ENCODE peak calls at places on chromosomes 3 and 15, in five cellular contexts. Z, W, S, F and E are unnamed samples.

GRCh38 chr3:171419457-171419856 is 40.7 kb downstream of the TNIK start:
- DNase-seq in F (no peak), Z (no peak), S (no peak), W (no peak), E (no peak)

GRCh38 chr3:78258798-78259197 is 1218.9 kb downstream of the ROBO2 start:
- DNase-seq in S (no peak), Z (no peak), W (no peak), F (no peak), E (no peak)

GRCh38 chr3:196288141-196288460 is 575 bp upstream of the PCYT1A start:
- DNase-seq in S (no peak), F (no peak), W (no peak), Z (no peak), E (no peak)

GRCh38 chr3:132843851-132844565 is 121.8 kb upstream of the NPHP3 start:
- DNase-seq in W (peak), S (no peak), Z (no peak), F (no peak), E (no peak)

GRCh38 chr15:49876401-49877038 is 242.5 kb downstream of the ATP8B4 start:
- DNase-seq in S (no peak), W (peak), F (no peak), Z (no peak), E (no peak)

GRCh38 chr15:77542491-77543001 is 90.2 kb downstream of the LINGO1 start:
- DNase-seq in W (no peak), Z (no peak), S (no peak), F (no peak), E (no peak)

GRCh38 chr3:46187876-46188275 is 20.2 kb downstream of the CCR1 start:
- DNase-seq in S (peak), Z (no peak), F (no peak), W (no peak), E (peak)

GRCh38 chr3:57446318-57446841 is 97.8 kb downstream of the DNAH12 start:
- DNase-seq in W (no peak), Z (no peak), F (no peak), S (no peak), E (no peak)

GRCh38 chr15:39687965-39688364 is 94.7 kb downstream of the FSIP1 start:
- DNase-seq in W (no peak), Z (no peak), S (no peak), F (no peak), E (no peak)

GRCh38 chr3:65650247-65650646 is 388.5 kb downstream of the MAGI1 start:
- DNase-seq in S (no peak), W (no peak), F (no peak), Z (no peak), E (no peak)

GRCh38 chr3:140736863-140737460 is 59.1 kb downstream of the TRIM42 start:
- DNase-seq in F (no peak), S (no peak), Z (peak), W (peak), E (no peak)

GRCh38 chr15:26971303-26972018 is 480 bp downstream of the GABRG3 start:
- DNase-seq in S (no peak), W (no peak), Z (no peak), F (no peak), E (no peak)

GRCh38 chr3:176693416-176693815 is 503.9 kb downstream of the TBL1XR1 start:
- DNase-seq in S (no peak), W (no peak), F (no peak), Z (no peak), E (no peak)

GRCh38 chr15:100124936-100125626 is 216.7 kb downstream of the ADAMTS17 start:
- DNase-seq in F (no peak), W (no peak), Z (no peak), S (no peak), E (no peak)

GRCh38 chr15:52295421-52295991 is at the start of gene MYO5C:
- DNase-seq in Z (peak), S (peak), F (no peak), W (peak), E (no peak)

GRCh38 chr3:190260301-190260700 is 61.9 kb downstream of the CLDN1 start:
- DNase-seq in W (no peak), S (no peak), F (no peak), Z (no peak), E (no peak)

GRCh38 chr3:171915275-171915674 is 72.1 kb downstream of the TMEM212 start:
- DNase-seq in Z (no peak), F (no peak), S (no peak), W (no peak), E (no peak)

GRCh38 chr3:86989611-86990010 is 1.3 kb downstream of the VGLL3 start:
- DNase-seq in F (no peak), W (no peak), Z (no peak), S (no peak), E (no peak)

GRCh38 chr3:187587012-187587544 is 83.1 kb downstream of the SST start:
- DNase-seq in F (no peak), S (no peak), W (no peak), Z (no peak), E (no peak)

GRCh38 chr15:73937313-73937695 is 11.0 kb downstream of the LOXL1 start:
- DNase-seq in F (no peak), W (no peak), S (no peak), Z (no peak), E (no peak)

GRCh38 chr3:172749201-172749965 is 1.1 kb upstream of the ECT2 start:
- DNase-seq in F (no peak), Z (peak), S (no peak), W (no peak), E (no peak)

GRCh38 chr15:57015360-57015759 is 96.9 kb downstream of the TCF12 start:
- DNase-seq in Z (no peak), W (no peak), F (no peak), S (no peak), E (no peak)

GRCh38 chr15:88663216-88663615 is 24.4 kb downstream of the ISG20 start:
- DNase-seq in S (no peak), F (no peak), W (no peak), Z (no peak), E (no peak)

GRCh38 chr15:42090375-42090774 is 4.0 kb downstream of the PLA2G4D start:
- DNase-seq in Z (no peak), S (no peak), W (no peak), F (no peak), E (no peak)

GRCh38 chr3:192684151-192684550 is 43.2 kb downstream of the FGF12 start:
- DNase-seq in W (no peak), F (no peak), S (no peak), Z (no peak), E (no peak)

GRCh38 chr15:85582719-85583089 is 202.3 kb downstream of the AKAP13 start:
- DNase-seq in S (no peak), W (no peak), Z (no peak), F (peak), E (no peak)

GRCh38 chr3:71495708-71496472 is 87.6 kb downstream of the FOXP1 start:
- DNase-seq in S (no peak), Z (peak), W (no peak), F (no peak), E (no peak)

GRCh38 chr15:29424118-29424517 is 154.5 kb upstream of the NSMCE3 start:
- DNase-seq in S (no peak), F (no peak), Z (no peak), W (no peak), E (no peak)

GRCh38 chr3:98536456-98537017 is 4.8 kb downstream of the GPR15 start:
- DNase-seq in S (no peak), F (peak), Z (no peak), W (no peak), E (no peak)

GRCh38 chr3:194494951-194495374 is 8.2 kb upstream of the ATP13A3 start:
- DNase-seq in F (no peak), S (no peak), W (no peak), Z (peak), E (no peak)

GRCh38 chr3:65284971-65285370 is 597.2 kb upstream of the ADAMTS9 start:
- DNase-seq in Z (no peak), F (no peak), W (no peak), S (no peak), E (no peak)

GRCh38 chr15:72118400-72118978 is at the start of gene SENP8:
- DNase-seq in Z (no peak), S (peak), F (no peak), W (no peak), E (peak)

GRCh38 chr3:172094621-172095557 is 55.5 kb downstream of the FNDC3B start:
- DNase-seq in W (no peak), F (peak), S (no peak), Z (no peak), E (no peak)

GRCh38 chr15:35686347-35686746 is 140.4 kb upstream of the DPH6 start:
- DNase-seq in Z (no peak), W (no peak), S (no peak), F (no peak), E (no peak)

GRCh38 chr15:77599899-77600298 is 32.8 kb downstream of the LINGO1 start:
- DNase-seq in Z (peak), S (no peak), W (no peak), F (no peak), E (no peak)

GRCh38 chr15:77702211-77702957 is 69.7 kb upstream of the LINGO1 start:
- DNase-seq in W (peak), S (peak), F (no peak), Z (no peak), E (peak)

DNA sequence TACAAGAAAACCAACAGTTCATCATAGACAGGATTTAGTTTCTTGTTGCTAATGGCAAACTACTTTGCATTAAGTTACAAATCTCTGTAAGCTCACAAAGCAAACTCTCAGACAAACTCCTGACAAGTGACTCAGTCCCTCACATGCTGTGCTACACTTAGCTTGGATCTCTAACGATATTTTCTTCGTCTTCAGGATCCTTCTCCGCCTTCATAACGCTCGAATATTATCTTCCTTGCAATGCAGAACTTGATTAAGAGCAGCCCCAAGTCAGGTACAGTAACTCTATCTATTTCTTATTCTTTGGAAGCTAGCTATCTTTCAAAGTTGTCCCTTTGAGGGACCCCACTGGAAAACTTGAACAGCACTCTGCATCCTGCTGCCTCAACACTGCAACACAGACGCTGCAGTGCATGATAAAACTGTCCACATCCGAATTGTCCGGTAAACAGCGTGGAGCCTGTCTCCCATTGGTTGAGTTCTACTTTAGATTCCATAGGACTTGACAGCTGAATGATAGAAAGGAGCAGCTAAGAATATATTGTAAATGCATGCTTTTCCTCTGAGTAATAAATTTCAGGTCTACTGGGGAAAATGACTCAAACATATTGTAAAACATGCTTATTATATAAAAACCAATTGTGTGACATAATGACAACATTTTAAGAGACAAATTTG is 61.3 kb downstream of the UACA start:
- DNase-seq in W (no peak), F (no peak), S (no peak), Z (no peak), E (no peak)
- TF ChIP-seq POLR2A in W (no peak), F (no peak), S (no peak), Z (no peak), E (no peak)

GRCh38 chr3:177693596-177693995 is 496.3 kb upstream of the TBL1XR1 start:
- DNase-seq in Z (no peak), F (no peak), W (no peak), S (no peak), E (no peak)

GRCh38 chr3:177689077-177689476 is 491.8 kb upstream of the TBL1XR1 start:
- DNase-seq in Z (no peak), W (no peak), S (no peak), F (no peak), E (no peak)

GRCh38 chr3:177694951-177695350 is 497.7 kb upstream of the TBL1XR1 start:
- DNase-seq in F (no peak), W (no peak), S (no peak), Z (no peak), E (no peak)

GRCh38 chr3:177692304-177692703 is 495.0 kb upstream of the TBL1XR1 start:
- DNase-seq in Z (no peak), F (no peak), W (no peak), S (no peak), E (no peak)

GRCh38 chr3:177694316-177694715 is 497.0 kb upstream of the TBL1XR1 start:
- DNase-seq in W (no peak), Z (no peak), S (no peak), F (no peak), E (no peak)
- TF ChIP-seq TAF1 in W (no peak), Z (no peak), S (no peak), F (no peak), E (no peak)

DNA sequence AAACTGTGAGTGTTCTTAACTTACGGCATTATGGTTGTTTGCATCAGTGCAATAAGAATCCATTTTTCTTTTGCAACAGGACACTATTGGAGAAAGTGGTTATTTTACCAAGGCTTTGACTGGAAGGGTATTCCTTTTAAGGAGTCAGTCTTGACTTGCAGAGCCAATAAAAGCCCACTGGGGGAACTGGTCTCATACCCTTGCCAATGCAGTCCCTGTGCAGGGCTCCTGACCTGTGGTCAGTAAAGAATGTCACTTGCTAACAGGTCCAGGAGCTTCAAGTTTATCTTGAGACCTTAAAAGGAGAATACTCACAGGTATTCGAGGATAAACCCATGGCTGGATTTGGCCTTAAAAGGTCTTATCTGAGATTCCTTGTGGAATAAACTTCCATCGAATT is 227.8 kb upstream of the GBE1 start:
- DNase-seq in Z (no peak), F (no peak), W (no peak), S (no peak), E (no peak)
- TF ChIP-seq POLR2AphosphoS5 in Z (no peak), F (no peak), W (no peak), S (no peak), E (no peak)

GRCh38 chr3:186361612-186362408 is at the start of gene DGKG:
- DNase-seq in Z (no peak), S (peak), W (no peak), F (no peak), E (peak)
- TF ChIP-seq POLR2A in Z (no peak), S (no peak), W (no peak), F (no peak), E (no peak)

DNA sequence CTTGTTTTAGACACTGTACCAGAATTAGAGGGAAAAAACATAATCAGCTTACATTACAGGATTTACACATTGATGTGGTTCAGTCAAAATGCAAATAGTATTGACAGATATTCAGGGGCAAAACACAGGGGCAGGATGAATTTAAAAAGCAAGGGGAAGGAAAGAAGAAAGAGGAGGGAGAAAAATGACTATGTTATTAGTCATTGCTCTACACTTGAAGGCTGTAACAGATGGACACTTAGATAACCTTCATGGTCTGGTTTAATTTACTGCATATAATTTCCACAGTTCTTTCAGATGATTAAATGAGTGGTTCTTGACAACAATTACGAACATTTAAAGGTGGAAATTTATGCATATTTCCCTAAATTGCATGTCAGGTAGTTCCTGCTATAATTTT is 7.6 kb downstream of the CMSS1 start:
- DNase-seq in S (no peak), Z (no peak), F (no peak), W (no peak), E (no peak)
- TF ChIP-seq TAF1 in S (no peak), Z (no peak), F (no peak), W (no peak), E (no peak)

GRCh38 chr3:49500408-49501257 is 30.6 kb downstream of the DAG1 start:
- DNase-seq in Z (peak), S (no peak), W (no peak), F (no peak), E (no peak)
- TF ChIP-seq POLR2AphosphoS5 in Z (peak), S (no peak), W (no peak), F (no peak), E (no peak)

GRCh38 chr3:40505599-40506462 is at the start of gene ZNF620:
- DNase-seq in W (peak), F (no peak), S (peak), Z (peak), E (peak)
- TF ChIP-seq POLR2A in W (peak), F (no peak), S (no peak), Z (peak), E (no peak)

DNA sequence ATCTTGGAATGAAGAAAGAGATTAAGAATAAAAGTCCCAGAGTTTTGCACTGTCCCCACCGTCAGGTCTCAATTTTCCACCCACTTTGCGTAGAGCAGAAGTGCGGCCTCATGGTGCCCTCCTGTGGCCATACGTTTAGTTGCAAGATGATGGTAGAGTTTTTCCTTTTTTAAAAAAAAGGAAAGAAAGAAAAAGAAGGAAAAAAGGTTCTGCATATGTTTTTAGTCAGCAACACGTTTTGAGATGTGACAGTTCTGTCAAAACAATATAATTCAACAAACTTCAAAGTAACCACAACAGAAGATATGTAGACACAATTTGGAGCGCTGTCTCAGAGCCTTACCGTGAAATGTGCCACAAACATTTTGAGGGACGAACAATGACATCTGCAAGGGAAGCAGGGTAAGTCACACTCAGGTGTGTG is 24.6 kb downstream of the EBLN2 start:
- DNase-seq in Z (peak), F (no peak), W (no peak), S (no peak), E (no peak)
- TF ChIP-seq TAF1 in Z (no peak), F (no peak), W (no peak), S (no peak), E (no peak)